ENCODE peak calls at places on chromosome 6, in five cellular contexts. F is PC-3, I is pancreas, P is lung, W is uterus. O is an unnamed sample.
A peak's percentile ranks its signal among the peaks of the same experiment; 100 is the strongest.

GRCh38 chr6:106158816-106159215 is 72.7 kb downstream of the PRDM1 start:
- DNase-seq in F (no peak), I (no peak), P (no peak), W (no peak), O (no peak)

GRCh38 chr6:16712931-16713484 is 48.3 kb downstream of the ATXN1 start:
- DNase-seq in F (peak; percentile 92), I (no peak), P (no peak), W (peak; percentile 39), O (no peak)

GRCh38 chr6:129381885-129382284 is 328.1 kb downstream of the ARHGAP18 start:
- DNase-seq in F (no peak), I (no peak), P (no peak), W (no peak), O (no peak)

GRCh38 chr6:122048570-122048969 is 350.9 kb upstream of the HSF2 start:
- DNase-seq in F (no peak), I (no peak), P (no peak), W (no peak), O (no peak)

GRCh38 chr6:36517408-36517807 is 29.9 kb downstream of the STK38 start:
- DNase-seq in F (no peak), I (no peak), P (no peak), W (no peak), O (no peak)

GRCh38 chr6:25497383-25497782 is 154.6 kb upstream of the SCGN start:
- DNase-seq in F (no peak), I (no peak), P (no peak), W (no peak), O (no peak)

GRCh38 chr6:11163932-11164331 is 52.4 kb upstream of the ERVFRD-1 start:
- DNase-seq in F (no peak), I (no peak), P (peak; percentile 19), W (no peak), O (no peak)

GRCh38 chr6:132314432-132314831 is 86.8 kb downstream of the MOXD1 start:
- DNase-seq in F (no peak), I (no peak), P (no peak), W (no peak), O (no peak)

GRCh38 chr6:9292975-9293374 is 857.6 kb upstream of the SLC35B3 start:
- DNase-seq in F (no peak), I (no peak), P (no peak), W (no peak), O (no peak)

GRCh38 chr6:35230950-35231349 is 17.2 kb downstream of the SCUBE3 start:
- DNase-seq in F (no peak), I (no peak), P (peak; percentile 37), W (peak; percentile 32), O (no peak)

GRCh38 chr6:73704798-73705197 is 8.8 kb downstream of the CD109 start:
- DNase-seq in F (no peak), I (no peak), P (no peak), W (no peak), O (no peak)

GRCh38 chr6:15872252-15873103 is 209.7 kb upstream of the DTNBP1 start:
- DNase-seq in F (no peak), I (no peak), P (no peak), W (no peak), O (no peak)

GRCh38 chr6:156347251-156348049 is 429.7 kb upstream of the ARID1B start:
- DNase-seq in F (peak; percentile 9), I (no peak), P (no peak), W (no peak), O (no peak)

GRCh38 chr6:132730560-132730959 is 16.7 kb upstream of the VNN1 start:
- DNase-seq in F (peak; percentile 86), I (no peak), P (no peak), W (no peak), O (no peak)

GRCh38 chr6:30185846-30186484 is 22.6 kb downstream of the TRIM15 start:
- DNase-seq in F (no peak), I (no peak), P (no peak), W (no peak), O (no peak)

GRCh38 chr6:161417712-161418457 is 144.0 kb upstream of the AGPAT4 start:
- DNase-seq in F (peak; percentile 4), I (peak; percentile 83), P (no peak), W (no peak), O (no peak)

GRCh38 chr6:167229586-167229985 is 61.5 kb upstream of the UNC93A start:
- DNase-seq in F (no peak), I (no peak), P (no peak), W (no peak), O (no peak)
- H3K27ac ChIP-seq in F (no peak overlapping the region), I (no peak overlapping the region), P (no peak overlapping the region), W (no peak overlapping the region), O (no peak overlapping the region)

GRCh38 chr6:163435013-163435412 is 20.5 kb downstream of the QKI start:
- DNase-seq in F (no peak), I (no peak), P (no peak), W (no peak), O (no peak)

GRCh38 chr6:163428373-163428772 is 13.9 kb downstream of the QKI start:
- DNase-seq in F (no peak), I (no peak), P (no peak), W (no peak), O (no peak)

GRCh38 chr6:163429858-163430448 is 15.4 kb downstream of the QKI start:
- DNase-seq in F (no peak), I (no peak), P (no peak), W (no peak), O (no peak)

GRCh38 chr6:163436843-163437242 is 22.3 kb downstream of the QKI start:
- DNase-seq in F (no peak), I (no peak), P (no peak), W (no peak), O (no peak)

DNA sequence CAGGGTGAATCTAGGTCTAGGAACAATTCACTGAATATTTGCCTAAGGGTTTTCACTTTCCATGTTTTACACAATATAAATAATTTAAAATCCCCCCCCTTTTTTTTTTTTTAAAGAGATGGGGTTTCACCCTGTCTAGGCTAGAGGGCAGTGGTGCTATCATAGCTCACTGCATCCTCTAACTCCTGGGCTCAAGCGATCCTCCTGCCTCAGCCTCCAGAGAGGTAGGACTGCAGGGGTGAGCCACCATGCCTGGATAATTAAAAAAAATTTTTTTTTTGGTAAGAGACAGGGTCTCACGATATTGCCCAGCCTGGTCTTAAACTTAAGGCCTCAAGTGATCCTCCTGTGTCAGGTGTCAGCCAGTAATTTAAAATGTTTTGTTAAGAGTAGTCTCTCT is 17.8 kb downstream of the QKI start:
- DNase-seq in F (no peak), I (no peak), P (no peak), W (no peak), O (no peak)
- H3K4me3 ChIP-seq in F (no peak overlapping the region), I (no peak overlapping the region), P (no peak overlapping the region), W (no peak overlapping the region), O (no peak overlapping the region)

DNA sequence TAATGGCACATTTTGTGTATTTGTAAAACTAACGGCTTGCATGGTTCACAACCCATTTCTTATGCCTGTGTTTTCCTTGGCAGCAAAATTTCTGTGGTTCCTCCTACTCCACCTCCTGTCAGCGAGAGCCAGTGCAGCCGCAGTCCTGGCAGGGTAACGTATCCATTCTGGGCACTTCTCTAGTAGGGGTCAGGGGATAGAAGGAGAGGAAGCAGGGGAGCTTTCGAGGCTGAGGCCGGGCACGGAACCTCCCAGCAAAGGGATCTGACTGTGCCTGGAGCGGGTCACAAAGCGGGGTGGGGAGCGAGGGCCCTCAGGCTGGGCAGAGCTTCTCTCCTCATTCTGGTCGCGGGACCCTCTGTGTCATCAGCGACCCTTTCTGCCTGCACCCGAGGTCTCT is 58.4 kb downstream of the SYTL3 start:
- DNase-seq in F (no peak), I (no peak), P (no peak), W (peak; percentile 63), O (no peak)
- TF ChIP-seq CTCF in F (no peak), I (no peak), P (no peak), W (no peak), O (no peak)

GRCh38 chr6:80433666-80434025 is 327.2 kb downstream of the BCKDHB start:
- DNase-seq in F (no peak), I (no peak), P (no peak), W (no peak), O (no peak)

GRCh38 chr6:80434951-80435350 is 328.5 kb downstream of the BCKDHB start:
- DNase-seq in F (no peak), I (no peak), P (no peak), W (no peak), O (no peak)

GRCh38 chr6:80435457-80435856 is 329.0 kb downstream of the BCKDHB start:
- DNase-seq in F (peak; percentile 19), I (no peak), P (no peak), W (no peak), O (no peak)

GRCh38 chr6:80436663-80437062 is 330.2 kb downstream of the BCKDHB start:
- DNase-seq in F (no peak), I (no peak), P (no peak), W (no peak), O (no peak)

GRCh38 chr6:80433010-80433665 is 326.7 kb downstream of the BCKDHB start:
- DNase-seq in F (no peak), I (no peak), P (no peak), W (no peak), O (no peak)
- H3K27ac ChIP-seq in F (no peak overlapping the region), I (no peak overlapping the region), P (no peak overlapping the region), W (no peak overlapping the region), O (no peak overlapping the region)